ENCODE peak calls at places on chromosome 6, in five cellular contexts. R is T-helper 1 cell; I is SK-MEL-5; Z is GM20000; U is stimulated activated CD4-positive, alpha-beta T cell treated with anti-CD3 and anti-CD28 coated beads, Interleukin-1b, Interleukin-23, amount 100 ng/mL, for 1 hour. V is an unnamed sample.

GRCh38 chr6:25181923-25182322 is 97.3 kb upstream of the CARMIL1 start:
- DNase-seq in I (no peak), R (no peak), Z (no peak), U (no peak), V (no peak)

GRCh38 chr6:161226005-161226964 is 47.6 kb downstream of the AGPAT4 start:
- DNase-seq in Z (peak), U (no peak), I (no peak), R (no peak), V (no peak)

GRCh38 chr6:167572106-167572505 is 247.2 kb downstream of the TTLL2 start:
- DNase-seq in R (no peak), Z (no peak), U (no peak), I (no peak), V (no peak)

GRCh38 chr6:29760328-29760727 is 37.1 kb downstream of the HLA-F start:
- DNase-seq in R (no peak), I (no peak), Z (no peak), U (no peak), V (no peak)

GRCh38 chr6:158621694-158622544 is 22.6 kb downstream of the DYNLT1 start:
- DNase-seq in R (no peak), I (no peak), U (no peak), Z (no peak), V (no peak)

GRCh38 chr6:158654498-158654897 is 4.6 kb downstream of the SYTL3 start:
- DNase-seq in Z (no peak), I (no peak), U (no peak), R (no peak), V (no peak)

GRCh38 chr6:87334683-87335082 is 5.6 kb upstream of the GJB7 start:
- DNase-seq in I (no peak), Z (no peak), R (no peak), U (no peak), V (no peak)

GRCh38 chr6:46947497-46947896 is 25.8 kb upstream of the ADGRF5 start:
- DNase-seq in R (no peak), U (no peak), I (no peak), Z (no peak), V (no peak)

GRCh38 chr6:72505446-72505845 is 116.4 kb upstream of the KCNQ5 start:
- DNase-seq in Z (no peak), I (no peak), U (no peak), R (no peak), V (no peak)

V was measured in effector memory CD4-positive, alpha-beta T cell.